ENCODE peak calls at places on chromosomes 16 and 17, in four cellular contexts. One of them, this sample, is unnamed. For H3K27me3, the result is how much of the 10 kb centered on the place peaks cover.

GRCh38 chr16:10937068-10937859 is 5.0 kb downstream of the DEXI start:
- DNase-seq in tibial nerve: no peak
- DNase-seq in pancreas: no peak
- DNase-seq in Panc1: no peak
- DNase-seq in this sample: no peak

GRCh38 chr16:65274576-65274975 is 152.7 kb upstream of the CDH11 start:
- DNase-seq in pancreas: no peak
- DNase-seq in Panc1: no peak
- DNase-seq in tibial nerve: no peak
- DNase-seq in this sample: peak

GRCh38 chr17:78493455-78494188 is 83.6 kb downstream of the DNAH17 start:
- DNase-seq in tibial nerve: peak
- DNase-seq in pancreas: no peak
- DNase-seq in Panc1: no peak
- DNase-seq in this sample: no peak

GRCh38 chr17:82613283-82614094 is 34.8 kb downstream of the WDR45B start:
- DNase-seq in Panc1: no peak
- DNase-seq in pancreas: no peak
- DNase-seq in tibial nerve: no peak
- DNase-seq in this sample: no peak

GRCh38 chr17:40541060-40541872 is 24.0 kb downstream of the CCR7 start:
- DNase-seq in pancreas: no peak
- DNase-seq in tibial nerve: no peak
- DNase-seq in Panc1: no peak
- DNase-seq in this sample: no peak

GRCh38 chr17:39705786-39706348 is 6.0 kb downstream of the ERBB2 start:
- DNase-seq in pancreas: peak
- DNase-seq in Panc1: no peak
- DNase-seq in tibial nerve: no peak
- DNase-seq in this sample: no peak

GRCh38 chr17:8082312-8082711 is 5.2 kb downstream of the ALOX12B start:
- DNase-seq in Panc1: no peak
- DNase-seq in pancreas: no peak
- DNase-seq in tibial nerve: no peak
- DNase-seq in this sample: no peak

GRCh38 chr16:85415196-85415988 is 197.7 kb upstream of the GSE1 start:
- DNase-seq in pancreas: peak
- DNase-seq in tibial nerve: no peak
- DNase-seq in Panc1: no peak
- DNase-seq in this sample: no peak

GRCh38 chr17:63433746-63434591 is 12.1 kb downstream of the CYB561 start:
- DNase-seq in tibial nerve: peak
- DNase-seq in Panc1: no peak
- DNase-seq in pancreas: peak
- DNase-seq in this sample: peak

GRCh38 chr16:9077001-9077809 is 14.2 kb upstream of the HAPSTR1 start:
- DNase-seq in tibial nerve: no peak
- DNase-seq in Panc1: no peak
- DNase-seq in pancreas: no peak
- DNase-seq in this sample: peak

GRCh38 chr17:2049333-2050245 is 5.3 kb upstream of the HIC1 start:
- DNase-seq in pancreas: peak
- DNase-seq in tibial nerve: peak
- DNase-seq in Panc1: no peak
- DNase-seq in this sample: no peak

GRCh38 chr16:66266436-66267286 is 99.8 kb upstream of the CDH5 start:
- DNase-seq in pancreas: no peak
- DNase-seq in tibial nerve: peak
- DNase-seq in Panc1: no peak
- DNase-seq in this sample: peak

GRCh38 chr16:1918890-1919679 is 870 bp upstream of the HS3ST6 start:
- DNase-seq in tibial nerve: no peak
- DNase-seq in Panc1: no peak
- DNase-seq in pancreas: no peak
- DNase-seq in this sample: no peak

GRCh38 chr17:42848093-42848492 is 2.9 kb upstream of the AOC3 start:
- DNase-seq in Panc1: no peak
- DNase-seq in tibial nerve: no peak
- DNase-seq in pancreas: no peak
- DNase-seq in this sample: no peak

GRCh38 chr16:13056607-13057006 is 155.2 kb downstream of the SHISA9 start:
- DNase-seq in Panc1: no peak
- DNase-seq in pancreas: no peak
- DNase-seq in tibial nerve: no peak
- DNase-seq in this sample: no peak

GRCh38 chr17:3585826-3586225 is 23.4 kb downstream of the TRPV1 start:
- DNase-seq in tibial nerve: no peak
- DNase-seq in Panc1: no peak
- DNase-seq in pancreas: no peak
- DNase-seq in this sample: no peak

GRCh38 chr16:51151435-51151950 is 423 bp upstream of the SALL1 start:
- DNase-seq in pancreas: peak
- DNase-seq in Panc1: no peak
- DNase-seq in tibial nerve: peak
- DNase-seq in this sample: no peak

GRCh38 chr17:82400830-82401229 is 17.3 kb upstream of the HEXD start:
- DNase-seq in pancreas: no peak
- DNase-seq in Panc1: no peak
- DNase-seq in tibial nerve: no peak
- DNase-seq in this sample: no peak

GRCh38 chr16:80466024-80466986 is 74.5 kb upstream of the DYNLRB2 start:
- DNase-seq in tibial nerve: peak
- DNase-seq in pancreas: peak
- DNase-seq in Panc1: no peak
- DNase-seq in this sample: no peak
- TF ChIP-seq CTCF in tibial nerve: peak
- TF ChIP-seq CTCF in pancreas: peak
- TF ChIP-seq CTCF in Panc1: peak
- TF ChIP-seq CTCF in this sample: peak

GRCh38 chr17:66834919-66835454 is at the start of gene CACNG5:
- DNase-seq in tibial nerve: no peak
- DNase-seq in Panc1: no peak
- DNase-seq in pancreas: no peak
- DNase-seq in this sample: no peak
- H3K27me3 ChIP-seq in tibial nerve: under half
- H3K27me3 ChIP-seq in Panc1: under half
- H3K27me3 ChIP-seq in pancreas: under half
- H3K27me3 ChIP-seq in this sample: under half

GRCh38 chr17:16463341-16464000 is 28.5 kb downstream of the LRRC75A start:
- DNase-seq in Panc1: no peak
- DNase-seq in tibial nerve: no peak
- DNase-seq in pancreas: peak
- DNase-seq in this sample: peak
- TF ChIP-seq CTCF in Panc1: no peak
- TF ChIP-seq CTCF in tibial nerve: no peak
- TF ChIP-seq CTCF in pancreas: no peak
- TF ChIP-seq CTCF in this sample: peak

GRCh38 chr16:67645397-67646121 is 615 bp downstream of the CARMIL2 start:
- DNase-seq in pancreas: no peak
- DNase-seq in Panc1: no peak
- DNase-seq in tibial nerve: no peak
- DNase-seq in this sample: no peak
- H3K27me3 ChIP-seq in pancreas: under half
- H3K27me3 ChIP-seq in Panc1: under half
- H3K27me3 ChIP-seq in tibial nerve: under half
- H3K27me3 ChIP-seq in this sample: under half

DNA sequence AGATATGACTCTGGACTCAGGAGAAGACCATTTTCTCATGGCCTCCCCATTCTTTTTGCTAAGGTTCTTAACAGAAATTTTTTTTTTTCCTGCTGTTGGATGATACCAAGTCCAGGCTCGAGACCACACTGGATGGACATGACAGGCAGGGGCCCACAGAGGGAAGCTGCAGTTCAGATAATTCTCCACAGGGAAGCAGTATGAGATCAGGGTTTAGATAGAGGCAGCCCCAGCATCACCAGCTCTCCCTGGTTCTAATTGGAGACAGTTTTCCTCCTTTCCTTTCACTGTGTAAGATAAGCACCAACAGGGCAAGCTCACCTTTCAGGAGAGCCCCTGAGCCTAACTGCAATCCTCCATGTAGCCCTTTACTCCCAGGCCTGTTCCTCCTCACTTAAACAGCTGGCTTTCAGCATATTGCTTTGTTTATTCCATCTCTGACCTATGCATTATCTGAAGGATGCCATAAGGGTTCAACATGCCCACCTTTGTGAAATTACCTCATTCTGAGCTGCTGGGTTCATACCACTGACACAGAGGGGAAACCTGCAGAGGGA is 108.1 kb downstream of the SNX11 start:
- DNase-seq in Panc1: no peak
- DNase-seq in pancreas: no peak
- DNase-seq in tibial nerve: no peak
- DNase-seq in this sample: no peak
- TF ChIP-seq CTCF in Panc1: peak
- TF ChIP-seq CTCF in pancreas: no peak
- TF ChIP-seq CTCF in tibial nerve: peak
- TF ChIP-seq CTCF in this sample: peak

GRCh38 chr16:30668393-30668792 is 10.2 kb downstream of the FBRS start:
- DNase-seq in tibial nerve: no peak
- DNase-seq in pancreas: no peak
- DNase-seq in Panc1: no peak
- DNase-seq in this sample: no peak
- H3K27me3 ChIP-seq in tibial nerve: under half
- H3K27me3 ChIP-seq in pancreas: under half
- H3K27me3 ChIP-seq in Panc1: under half
- H3K27me3 ChIP-seq in this sample: under half

GRCh38 chr17:28346746-28347246 is 10.5 kb downstream of the POLDIP2 start:
- DNase-seq in Panc1: no peak
- DNase-seq in pancreas: peak
- DNase-seq in tibial nerve: no peak
- DNase-seq in this sample: no peak
- TF ChIP-seq CTCF in Panc1: no peak
- TF ChIP-seq CTCF in pancreas: peak
- TF ChIP-seq CTCF in tibial nerve: no peak
- TF ChIP-seq CTCF in this sample: peak

GRCh38 chr17:74442670-74443515 is 11.0 kb downstream of the GPRC5C start:
- DNase-seq in Panc1: no peak
- DNase-seq in pancreas: peak
- DNase-seq in tibial nerve: peak
- DNase-seq in this sample: no peak
- H3K27me3 ChIP-seq in Panc1: under half
- H3K27me3 ChIP-seq in pancreas: under half
- H3K27me3 ChIP-seq in tibial nerve: under half
- H3K27me3 ChIP-seq in this sample: under half

DNA sequence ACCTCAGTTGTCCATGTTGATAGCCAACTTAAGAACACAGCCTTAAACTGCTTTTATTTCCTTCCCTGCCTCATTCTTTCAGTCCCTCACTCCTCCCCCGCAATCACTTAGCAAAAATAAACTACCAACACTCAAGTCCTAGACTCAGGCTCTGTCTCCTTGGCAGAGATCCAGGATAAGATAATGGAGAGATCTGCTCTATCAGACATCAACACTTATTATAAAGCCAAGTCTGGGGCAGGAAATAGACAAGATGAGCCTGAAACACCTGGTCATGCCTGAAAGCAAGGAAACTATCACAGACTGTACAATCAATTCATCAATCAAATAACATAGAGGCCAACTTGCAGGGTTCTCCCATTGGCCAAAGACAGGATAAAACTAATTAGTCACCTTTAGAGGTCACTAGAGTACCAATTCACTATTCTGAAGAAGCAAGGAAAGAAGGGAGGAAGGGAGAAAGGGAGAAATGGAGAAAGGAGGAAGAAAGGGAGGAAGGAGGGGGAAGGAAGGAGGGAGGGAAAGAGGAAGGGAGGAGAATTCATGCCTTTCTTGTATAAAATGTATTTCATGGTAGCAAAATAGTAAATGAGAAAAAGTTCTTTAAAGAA is 15.6 kb downstream of the HYDIN start:
- DNase-seq in Panc1: no peak
- DNase-seq in pancreas: no peak
- DNase-seq in tibial nerve: no peak
- DNase-seq in this sample: no peak
- TF ChIP-seq CTCF in Panc1: peak
- TF ChIP-seq CTCF in pancreas: no peak
- TF ChIP-seq CTCF in tibial nerve: no peak
- TF ChIP-seq CTCF in this sample: no peak

DNA sequence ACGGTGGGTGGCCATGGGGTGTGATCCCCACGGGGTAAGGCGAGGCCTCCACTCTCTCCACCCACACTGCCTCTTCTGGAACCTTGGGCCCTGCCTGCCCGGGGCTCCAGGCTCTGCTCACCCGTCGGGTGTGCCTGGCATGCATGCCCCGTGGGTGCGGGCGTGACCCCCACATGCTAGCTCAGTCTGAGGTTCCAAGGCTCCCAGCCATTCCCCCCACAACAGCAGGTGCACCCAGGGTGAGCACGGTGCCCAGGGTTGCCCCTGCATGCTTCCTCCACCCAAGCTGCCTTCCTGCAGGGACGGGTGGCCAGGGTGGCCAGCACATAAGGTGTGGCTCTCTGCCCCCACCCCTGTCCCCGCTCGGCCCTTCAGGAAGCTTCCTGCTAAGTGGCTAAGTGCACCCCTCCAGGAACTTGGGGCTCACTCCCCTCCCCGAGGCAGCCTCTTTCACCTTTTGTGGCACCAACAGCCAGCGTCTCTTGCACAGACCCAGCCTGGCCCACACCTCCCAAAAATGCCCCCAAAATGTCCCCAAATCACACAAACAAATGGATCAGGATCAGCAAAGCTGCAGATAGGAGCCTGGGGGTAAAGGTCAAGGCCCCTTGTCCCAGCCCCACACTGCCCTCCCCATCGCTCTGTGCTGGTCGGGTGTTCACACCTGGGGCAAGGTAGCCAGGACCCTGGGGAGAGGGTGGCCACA is 21.4 kb upstream of the PVALEF start:
- DNase-seq in Panc1: no peak
- DNase-seq in tibial nerve: no peak
- DNase-seq in pancreas: no peak
- DNase-seq in this sample: no peak
- H3K27me3 ChIP-seq in Panc1: under half
- H3K27me3 ChIP-seq in tibial nerve: under half
- H3K27me3 ChIP-seq in pancreas: under half
- H3K27me3 ChIP-seq in this sample: under half